ENCODE peak calls at places on chromosome 5, in five cellular contexts. One of them, this sample, is unnamed.

GRCh38 chr5:97229196-97229595 is 46.1 kb upstream of the RIOK2 start:
- DNase-seq in body of pancreas: no peak
- DNase-seq in WERI-Rb-1: no peak
- DNase-seq in lower lobe of right lung: peak; percentile 54
- DNase-seq in CD8-positive, alpha-beta T cell: no peak
- DNase-seq in this sample: no peak

GRCh38 chr5:125198270-125198974 is 452.0 kb upstream of the ZNF608 start:
- DNase-seq in body of pancreas: peak; percentile 63
- DNase-seq in WERI-Rb-1: peak; percentile 93
- DNase-seq in lower lobe of right lung: peak; percentile 50
- DNase-seq in CD8-positive, alpha-beta T cell: no peak
- DNase-seq in this sample: no peak

GRCh38 chr5:54659651-54660050 is 142.1 kb downstream of the SNX18 start:
- DNase-seq in body of pancreas: no peak
- DNase-seq in WERI-Rb-1: no peak
- DNase-seq in lower lobe of right lung: no peak
- DNase-seq in CD8-positive, alpha-beta T cell: no peak
- DNase-seq in this sample: no peak

GRCh38 chr5:158765407-158765806 is 334.3 kb downstream of the EBF1 start:
- DNase-seq in body of pancreas: no peak
- DNase-seq in WERI-Rb-1: no peak
- DNase-seq in lower lobe of right lung: no peak
- DNase-seq in CD8-positive, alpha-beta T cell: no peak
- DNase-seq in this sample: no peak

GRCh38 chr5:171428168-171428658 is 8.8 kb downstream of the FGF18 start:
- DNase-seq in body of pancreas: no peak
- DNase-seq in WERI-Rb-1: no peak
- DNase-seq in lower lobe of right lung: peak; percentile 19
- DNase-seq in CD8-positive, alpha-beta T cell: no peak
- DNase-seq in this sample: no peak

GRCh38 chr5:154038241-154038603 is 488 bp downstream of the FAM114A2 start:
- DNase-seq in body of pancreas: peak; percentile 21
- DNase-seq in WERI-Rb-1: peak; percentile 25
- DNase-seq in lower lobe of right lung: no peak
- DNase-seq in CD8-positive, alpha-beta T cell: no peak
- DNase-seq in this sample: peak; percentile 68

GRCh38 chr5:92337772-92338234 is 954.7 kb upstream of the ARRDC3 start:
- DNase-seq in body of pancreas: no peak
- DNase-seq in WERI-Rb-1: no peak
- DNase-seq in lower lobe of right lung: no peak
- DNase-seq in CD8-positive, alpha-beta T cell: no peak
- DNase-seq in this sample: no peak

GRCh38 chr5:84383816-84384603 is 670 bp downstream of the EDIL3 start:
- DNase-seq in body of pancreas: no peak
- DNase-seq in WERI-Rb-1: peak; percentile 63
- DNase-seq in lower lobe of right lung: peak; percentile 48
- DNase-seq in CD8-positive, alpha-beta T cell: no peak
- DNase-seq in this sample: no peak

GRCh38 chr5:142869883-142870282 is 99.7 kb downstream of the ARHGAP26 start:
- DNase-seq in body of pancreas: peak; percentile 42
- DNase-seq in WERI-Rb-1: no peak
- DNase-seq in lower lobe of right lung: no peak
- DNase-seq in CD8-positive, alpha-beta T cell: no peak
- DNase-seq in this sample: no peak

GRCh38 chr5:163460562-163461176 is at the start of gene HMMR:
- DNase-seq in body of pancreas: no peak
- DNase-seq in WERI-Rb-1: peak; percentile 75
- DNase-seq in lower lobe of right lung: no peak
- DNase-seq in CD8-positive, alpha-beta T cell: no peak
- DNase-seq in this sample: no peak

GRCh38 chr5:95664204-95664786 is 17.7 kb downstream of the RFESD start:
- DNase-seq in body of pancreas: peak; percentile 55
- DNase-seq in WERI-Rb-1: no peak
- DNase-seq in lower lobe of right lung: no peak
- DNase-seq in CD8-positive, alpha-beta T cell: no peak
- DNase-seq in this sample: no peak

GRCh38 chr5:1033178-1033577 is 24.6 kb downstream of the NKD2 start:
- DNase-seq in body of pancreas: no peak
- DNase-seq in WERI-Rb-1: no peak
- DNase-seq in lower lobe of right lung: peak; percentile 32
- DNase-seq in CD8-positive, alpha-beta T cell: no peak
- DNase-seq in this sample: no peak

GRCh38 chr5:178473858-178474257 is 116.3 kb downstream of the COL23A1 start:
- DNase-seq in body of pancreas: no peak
- DNase-seq in WERI-Rb-1: no peak
- DNase-seq in lower lobe of right lung: no peak
- DNase-seq in CD8-positive, alpha-beta T cell: no peak
- DNase-seq in this sample: no peak

GRCh38 chr5:146653560-146653959 is 137.6 kb upstream of the GPR151 start:
- DNase-seq in body of pancreas: no peak
- DNase-seq in WERI-Rb-1: peak; percentile 64
- DNase-seq in lower lobe of right lung: no peak
- DNase-seq in CD8-positive, alpha-beta T cell: no peak
- DNase-seq in this sample: no peak
- H3K4me3 ChIP-seq in body of pancreas: no peak overlapping the region
- H3K4me3 ChIP-seq in WERI-Rb-1: no peak overlapping the region
- H3K4me3 ChIP-seq in lower lobe of right lung: no peak overlapping the region
- H3K4me3 ChIP-seq in CD8-positive, alpha-beta T cell: no peak overlapping the region
- H3K4me3 ChIP-seq in this sample: no peak overlapping the region

GRCh38 chr5:181215997-181216982 is 6.8 kb upstream of the TRIM41 start:
- DNase-seq in body of pancreas: no peak
- DNase-seq in WERI-Rb-1: no peak
- DNase-seq in lower lobe of right lung: no peak
- DNase-seq in CD8-positive, alpha-beta T cell: peak; percentile 57
- DNase-seq in this sample: peak; percentile 55
- H3K4me3 ChIP-seq in body of pancreas: no peak overlapping the region
- H3K4me3 ChIP-seq in WERI-Rb-1: peak overlapping the region; percentile 54
- H3K4me3 ChIP-seq in lower lobe of right lung: peak overlapping the region; percentile 55
- H3K4me3 ChIP-seq in CD8-positive, alpha-beta T cell: peak overlapping the region; percentile 60
- H3K4me3 ChIP-seq in this sample: peak overlapping the region; percentile 83

DNA sequence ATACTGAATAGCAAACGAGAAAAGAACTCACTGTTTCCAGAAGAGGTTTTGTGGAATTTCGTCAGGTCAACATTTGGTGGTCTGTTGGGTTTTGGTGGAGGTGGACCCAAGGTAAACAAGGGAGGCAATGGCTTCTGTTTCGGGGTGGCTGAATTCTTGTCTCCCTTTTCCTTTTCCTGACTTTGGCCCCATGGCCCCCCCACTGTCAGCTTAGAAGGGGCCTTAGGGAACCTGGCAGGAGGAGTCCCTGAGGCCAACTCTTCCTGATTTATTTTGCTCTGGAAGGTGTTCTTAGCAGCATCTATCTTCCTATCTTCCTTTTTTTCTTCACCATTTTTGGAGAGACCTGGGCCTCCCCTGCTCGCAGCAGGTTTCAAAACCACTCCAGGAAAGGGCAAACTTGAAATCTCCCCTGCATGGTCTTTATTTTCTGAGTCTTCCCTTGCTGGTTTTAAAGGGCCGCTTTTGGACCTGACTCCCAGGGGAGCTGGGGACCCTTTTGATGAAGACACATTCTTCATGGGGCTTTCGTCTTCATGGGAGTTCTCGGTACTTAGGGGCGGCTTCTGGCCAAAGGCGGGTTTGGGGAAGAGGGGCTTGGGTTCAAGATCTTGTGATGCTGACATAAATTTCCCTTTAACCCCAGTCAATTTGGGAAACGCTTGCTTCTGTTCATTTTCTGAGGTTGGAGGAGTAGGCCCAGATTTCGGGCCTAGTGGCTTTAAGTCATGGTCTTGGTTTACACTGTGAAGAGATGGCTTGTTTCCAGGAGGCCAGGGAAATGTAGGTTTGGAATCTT is 17.4 kb downstream of the FYB1 start:
- DNase-seq in body of pancreas: no peak
- DNase-seq in WERI-Rb-1: no peak
- DNase-seq in lower lobe of right lung: no peak
- DNase-seq in CD8-positive, alpha-beta T cell: no peak
- DNase-seq in this sample: peak; percentile 54
- H3K4me3 ChIP-seq in body of pancreas: no peak overlapping the region
- H3K4me3 ChIP-seq in WERI-Rb-1: no peak overlapping the region
- H3K4me3 ChIP-seq in lower lobe of right lung: peak overlapping the region; percentile 35
- H3K4me3 ChIP-seq in CD8-positive, alpha-beta T cell: peak overlapping the region; percentile 48
- H3K4me3 ChIP-seq in this sample: peak overlapping the region; percentile 100

GRCh38 chr5:16741007-16741406 is 124.2 kb upstream of the RETREG1 start:
- DNase-seq in body of pancreas: no peak
- DNase-seq in WERI-Rb-1: no peak
- DNase-seq in lower lobe of right lung: no peak
- DNase-seq in CD8-positive, alpha-beta T cell: no peak
- DNase-seq in this sample: no peak

GRCh38 chr5:16740476-16740875 is 123.7 kb upstream of the RETREG1 start:
- DNase-seq in body of pancreas: no peak
- DNase-seq in WERI-Rb-1: no peak
- DNase-seq in lower lobe of right lung: no peak
- DNase-seq in CD8-positive, alpha-beta T cell: no peak
- DNase-seq in this sample: no peak

GRCh38 chr5:16737620-16738364 is 121.0 kb upstream of the RETREG1 start:
- DNase-seq in body of pancreas: no peak
- DNase-seq in WERI-Rb-1: peak; percentile 31
- DNase-seq in lower lobe of right lung: no peak
- DNase-seq in CD8-positive, alpha-beta T cell: no peak
- DNase-seq in this sample: no peak

GRCh38 chr5:16737173-16737572 is 120.4 kb upstream of the RETREG1 start:
- DNase-seq in body of pancreas: no peak
- DNase-seq in WERI-Rb-1: no peak
- DNase-seq in lower lobe of right lung: no peak
- DNase-seq in CD8-positive, alpha-beta T cell: no peak
- DNase-seq in this sample: no peak

DNA sequence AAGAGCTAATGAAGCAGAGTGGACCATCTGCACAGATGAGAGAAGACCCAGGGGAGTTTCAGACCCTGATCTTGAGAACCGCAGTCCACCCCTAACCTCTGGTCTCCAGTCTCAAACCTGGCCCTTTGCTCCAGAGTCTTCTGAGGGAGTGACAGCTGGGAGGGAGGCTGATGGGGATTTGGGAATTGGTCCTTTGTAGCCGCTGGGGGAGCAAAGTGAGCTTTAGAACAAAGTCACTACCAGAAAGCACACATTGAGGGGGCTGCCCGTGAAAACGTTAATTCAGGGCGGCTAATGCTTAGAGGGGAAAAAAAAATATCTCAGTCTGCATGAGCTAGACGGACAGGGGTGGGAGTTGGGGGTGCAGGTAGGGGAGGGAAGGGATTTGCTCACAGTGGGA is 123.2 kb upstream of the RETREG1 start:
- DNase-seq in body of pancreas: no peak
- DNase-seq in WERI-Rb-1: no peak
- DNase-seq in lower lobe of right lung: no peak
- DNase-seq in CD8-positive, alpha-beta T cell: no peak
- DNase-seq in this sample: no peak
- H3K4me3 ChIP-seq in body of pancreas: no peak overlapping the region
- H3K4me3 ChIP-seq in WERI-Rb-1: no peak overlapping the region
- H3K4me3 ChIP-seq in lower lobe of right lung: no peak overlapping the region
- H3K4me3 ChIP-seq in CD8-positive, alpha-beta T cell: no peak overlapping the region
- H3K4me3 ChIP-seq in this sample: no peak overlapping the region

DNA sequence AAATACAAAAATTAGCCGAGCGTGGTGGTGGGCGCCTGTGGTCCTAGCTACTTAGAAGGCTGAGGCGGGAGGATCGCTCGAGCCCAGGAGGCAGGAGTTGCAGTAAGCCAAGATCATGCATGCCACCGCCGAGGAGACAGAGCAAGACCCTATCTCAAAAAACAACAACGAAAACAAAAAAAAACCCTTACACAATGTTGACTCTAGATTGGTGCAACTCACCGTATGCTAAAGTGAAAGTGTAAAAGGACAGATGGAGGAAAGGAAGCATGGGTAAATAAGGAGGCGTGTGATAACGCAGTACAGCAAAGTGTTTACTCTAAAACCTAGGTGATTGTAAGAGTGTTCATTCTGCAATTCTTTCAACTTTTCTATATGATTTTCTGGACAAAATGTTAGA is 15.9 kb upstream of the RUFY1 start:
- DNase-seq in body of pancreas: no peak
- DNase-seq in WERI-Rb-1: no peak
- DNase-seq in lower lobe of right lung: no peak
- DNase-seq in CD8-positive, alpha-beta T cell: no peak
- DNase-seq in this sample: no peak
- H3K4me3 ChIP-seq in body of pancreas: no peak overlapping the region
- H3K4me3 ChIP-seq in WERI-Rb-1: no peak overlapping the region
- H3K4me3 ChIP-seq in lower lobe of right lung: no peak overlapping the region
- H3K4me3 ChIP-seq in CD8-positive, alpha-beta T cell: peak overlapping the region; percentile 17
- H3K4me3 ChIP-seq in this sample: peak overlapping the region; percentile 64

GRCh38 chr5:130168211-130168610 is 263.9 kb downstream of the CHSY3 start:
- DNase-seq in body of pancreas: no peak
- DNase-seq in WERI-Rb-1: no peak
- DNase-seq in lower lobe of right lung: no peak
- DNase-seq in CD8-positive, alpha-beta T cell: no peak
- DNase-seq in this sample: no peak
- H3K4me3 ChIP-seq in body of pancreas: no peak overlapping the region
- H3K4me3 ChIP-seq in WERI-Rb-1: no peak overlapping the region
- H3K4me3 ChIP-seq in lower lobe of right lung: no peak overlapping the region
- H3K4me3 ChIP-seq in CD8-positive, alpha-beta T cell: no peak overlapping the region
- H3K4me3 ChIP-seq in this sample: no peak overlapping the region

GRCh38 chr5:127963233-127963632 is 120.3 kb upstream of the SLC12A2 start:
- DNase-seq in body of pancreas: no peak
- DNase-seq in WERI-Rb-1: no peak
- DNase-seq in lower lobe of right lung: no peak
- DNase-seq in CD8-positive, alpha-beta T cell: no peak
- DNase-seq in this sample: no peak

GRCh38 chr5:127961764-127962148 is 121.8 kb upstream of the SLC12A2 start:
- DNase-seq in body of pancreas: no peak
- DNase-seq in WERI-Rb-1: no peak
- DNase-seq in lower lobe of right lung: no peak
- DNase-seq in CD8-positive, alpha-beta T cell: no peak
- DNase-seq in this sample: no peak

GRCh38 chr5:127961006-127961763 is 122.4 kb upstream of the SLC12A2 start:
- DNase-seq in body of pancreas: no peak
- DNase-seq in WERI-Rb-1: no peak
- DNase-seq in lower lobe of right lung: no peak
- DNase-seq in CD8-positive, alpha-beta T cell: no peak
- DNase-seq in this sample: no peak

GRCh38 chr5:127962491-127962890 is 121.1 kb upstream of the SLC12A2 start:
- DNase-seq in body of pancreas: no peak
- DNase-seq in WERI-Rb-1: no peak
- DNase-seq in lower lobe of right lung: no peak
- DNase-seq in CD8-positive, alpha-beta T cell: no peak
- DNase-seq in this sample: no peak

DNA sequence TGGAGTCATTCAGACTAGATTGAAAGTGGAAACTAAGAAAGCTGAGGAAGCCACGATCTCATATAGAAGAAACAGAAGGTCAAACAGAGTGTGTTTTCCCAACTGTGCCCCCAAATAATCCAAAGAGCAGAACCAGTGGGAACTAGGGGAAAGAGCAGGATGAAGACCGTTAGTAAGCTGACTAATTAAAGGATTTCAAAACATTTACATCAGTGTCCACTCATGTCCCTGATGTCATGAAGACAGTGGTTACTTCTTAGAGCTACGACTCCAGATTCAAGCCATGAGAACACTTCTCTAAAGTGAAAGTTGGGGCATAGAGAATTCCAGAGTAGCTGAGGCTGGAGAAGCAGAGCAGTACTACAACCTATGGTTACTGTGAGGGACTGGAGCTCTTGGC is 119.6 kb upstream of the SLC12A2 start:
- DNase-seq in body of pancreas: no peak
- DNase-seq in WERI-Rb-1: no peak
- DNase-seq in lower lobe of right lung: no peak
- DNase-seq in CD8-positive, alpha-beta T cell: no peak
- DNase-seq in this sample: no peak
- H3K4me3 ChIP-seq in body of pancreas: no peak overlapping the region
- H3K4me3 ChIP-seq in WERI-Rb-1: no peak overlapping the region
- H3K4me3 ChIP-seq in lower lobe of right lung: no peak overlapping the region
- H3K4me3 ChIP-seq in CD8-positive, alpha-beta T cell: no peak overlapping the region
- H3K4me3 ChIP-seq in this sample: no peak overlapping the region

This sample was measured in CD4-positive, CD25-positive, alpha-beta regulatory T cell.